ENCODE peak calls at places on chromosome 15, in four cellular contexts. N is ovary, L is dorsolateral prefrontal cortex, V is heart right ventricle. F is an unnamed sample.

GRCh38 chr15:76576526-76577279 is 240.1 kb downstream of the ISL2 start:
- DNase-seq in L (no peak), N (peak), V (peak), F (peak)

GRCh38 chr15:76312540-76313174 is 1.4 kb upstream of the ETFA start:
- DNase-seq in N (no peak), L (no peak), V (no peak), F (no peak)

GRCh38 chr15:52008698-52009434 is 10.2 kb upstream of the MAPK6 start:
- DNase-seq in L (no peak), V (no peak), N (no peak), F (no peak)

GRCh38 chr15:48331796-48332641 is 790 bp downstream of the DUT start:
- DNase-seq in L (peak), V (peak), N (peak), F (no peak)

GRCh38 chr15:36434160-36434559 is 145.3 kb upstream of the CDIN1 start:
- DNase-seq in N (no peak), V (no peak), L (no peak), F (no peak)

GRCh38 chr15:90530250-90531051 is 728 bp downstream of the CRTC3 start:
- DNase-seq in L (peak), V (peak), N (peak), F (peak)

GRCh38 chr15:78058401-78058935 is 19.0 kb downstream of the TBC1D2B start:
- DNase-seq in N (no peak), L (no peak), V (no peak), F (peak)

GRCh38 chr15:77495806-77496589 is 75.3 kb downstream of the HMG20A start:
- DNase-seq in L (no peak), N (no peak), V (no peak), F (no peak)

GRCh38 chr15:76968310-76968709 is 26.6 kb upstream of the PSTPIP1 start:
- DNase-seq in V (no peak), L (no peak), N (no peak), F (no peak)

GRCh38 chr15:70061086-70061370 is 36.7 kb downstream of the TLE3 start:
- DNase-seq in V (no peak), N (no peak), L (no peak), F (peak)

GRCh38 chr15:85582719-85583089 is 202.3 kb downstream of the AKAP13 start:
- DNase-seq in N (peak), V (peak), L (no peak), F (peak)

GRCh38 chr15:63462053-63462452 is 42.3 kb upstream of the USP3 start:
- DNase-seq in L (no peak), N (no peak), V (no peak), F (no peak)

DNA sequence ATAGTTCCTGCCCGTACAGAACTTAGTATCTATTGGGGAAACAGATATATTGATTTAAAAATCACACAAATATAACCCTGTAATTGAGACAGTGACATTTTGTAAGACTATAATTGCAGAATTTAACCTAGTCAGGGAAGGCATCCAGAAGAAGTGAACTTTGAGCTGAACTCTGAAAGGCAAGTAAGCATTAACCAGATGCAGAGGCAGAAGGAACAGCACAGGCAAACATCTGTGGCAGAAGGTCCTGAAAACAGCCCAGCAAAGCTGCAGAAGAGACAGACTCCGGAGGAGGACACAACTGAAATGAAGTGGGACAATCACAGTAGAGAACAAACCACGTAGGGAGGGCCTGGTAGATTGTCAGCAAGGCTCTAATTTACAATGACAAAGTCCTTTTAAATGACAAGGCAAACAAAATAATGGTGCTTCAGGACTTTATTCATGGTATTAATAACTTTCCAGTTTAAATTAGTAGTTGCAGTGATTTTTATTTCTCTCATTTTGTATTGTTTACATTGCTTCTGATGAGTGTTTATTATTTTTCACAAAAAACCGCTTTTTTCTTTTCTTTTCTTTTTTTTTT is 14.5 kb downstream of the BCL2A1 start:
- DNase-seq in V (no peak), L (no peak), N (no peak), F (no peak)
- H3K27ac ChIP-seq in V (no peak), L (no peak), N (no peak), F (no peak)

DNA sequence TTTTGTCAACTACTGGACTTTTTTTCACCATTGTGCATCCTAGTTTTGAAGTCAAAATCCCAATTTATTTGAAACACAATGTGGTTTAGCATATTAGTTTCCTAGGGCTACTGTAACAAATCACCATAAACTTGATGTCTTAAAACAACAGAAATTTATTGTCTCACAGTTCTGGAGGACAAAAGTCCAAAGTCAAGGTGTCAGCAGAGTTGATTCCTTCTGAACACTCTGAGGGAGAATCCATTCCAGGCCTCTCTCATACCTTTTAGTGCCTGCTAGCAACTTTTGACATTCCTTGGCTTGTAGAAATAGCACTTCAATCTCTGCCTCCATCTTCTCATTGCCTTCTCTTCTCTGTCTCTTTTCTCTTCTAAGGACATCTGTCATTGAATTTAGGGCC is 14.9 kb upstream of the SLC27A2 start:
- DNase-seq in N (no peak), L (no peak), V (no peak), F (no peak)
- TF ChIP-seq CTCF in N (no peak), L (no peak), V (no peak), F (no peak)

GRCh38 chr15:99508807-99509311 is 56.9 kb upstream of the MEF2A start:
- DNase-seq in N (no peak), L (no peak), V (no peak), F (no peak)
- H3K27ac ChIP-seq in N (no peak), L (no peak), V (peak), F (peak)

DNA sequence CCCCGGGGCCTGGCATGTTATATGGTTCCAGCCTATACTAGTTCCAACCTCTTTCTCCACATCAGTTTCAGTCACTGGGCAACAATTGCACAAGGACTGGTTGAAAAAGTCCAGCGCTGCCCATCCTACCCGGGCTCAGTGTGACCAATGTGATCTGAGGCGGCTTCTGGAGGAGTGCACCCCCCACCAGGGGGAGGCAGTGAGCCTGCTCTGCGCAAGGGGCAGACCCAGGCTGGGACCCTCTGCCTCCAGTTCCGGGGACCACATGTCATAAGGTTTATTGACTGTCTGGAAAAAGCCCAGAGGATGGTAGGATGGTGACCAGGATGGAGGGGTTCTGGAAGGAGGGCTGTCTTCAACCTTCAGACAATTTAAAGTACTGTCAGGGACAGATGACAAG is 25.6 kb upstream of the NR2E3 start:
- DNase-seq in L (no peak), V (no peak), N (no peak), F (peak)
- TF ChIP-seq CTCF in L (no peak), V (peak), N (no peak), F (no peak)

DNA sequence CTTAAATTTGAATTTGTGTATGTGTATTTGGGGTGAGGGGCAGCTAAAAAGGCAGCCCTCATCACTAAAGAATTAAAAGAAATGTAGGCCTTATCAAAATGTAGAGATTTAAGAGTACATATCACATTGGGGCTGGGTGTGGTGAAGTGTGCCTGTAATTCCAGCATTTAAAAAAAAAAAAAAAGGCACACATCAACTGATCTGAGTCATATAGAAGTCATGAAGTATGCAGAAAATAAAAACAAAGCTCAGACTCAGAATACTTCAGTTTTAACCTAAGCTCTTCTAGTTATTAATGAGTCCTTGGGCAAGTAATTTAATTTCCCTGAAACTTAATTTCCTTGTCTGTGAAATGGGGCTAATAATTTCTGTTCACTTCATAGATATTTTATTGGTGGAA is 31.6 kb downstream of the SLC24A1 start:
- DNase-seq in V (no peak), N (no peak), L (no peak), F (no peak)
- H3K27ac ChIP-seq in V (no peak), N (no peak), L (no peak), F (no peak)

GRCh38 chr15:74316116-74316515 is 51.3 kb downstream of the CYP11A1 start:
- DNase-seq in V (peak), L (no peak), N (no peak), F (no peak)

GRCh38 chr15:74314897-74315438 is 52.5 kb downstream of the CYP11A1 start:
- DNase-seq in N (no peak), V (no peak), L (no peak), F (no peak)

GRCh38 chr15:74317820-74318375 is 49.5 kb downstream of the CYP11A1 start:
- DNase-seq in N (peak), L (no peak), V (peak), F (peak)

GRCh38 chr15:74313889-74314288 is 53.6 kb downstream of the CYP11A1 start:
- DNase-seq in N (no peak), L (no peak), V (no peak), F (no peak)

DNA sequence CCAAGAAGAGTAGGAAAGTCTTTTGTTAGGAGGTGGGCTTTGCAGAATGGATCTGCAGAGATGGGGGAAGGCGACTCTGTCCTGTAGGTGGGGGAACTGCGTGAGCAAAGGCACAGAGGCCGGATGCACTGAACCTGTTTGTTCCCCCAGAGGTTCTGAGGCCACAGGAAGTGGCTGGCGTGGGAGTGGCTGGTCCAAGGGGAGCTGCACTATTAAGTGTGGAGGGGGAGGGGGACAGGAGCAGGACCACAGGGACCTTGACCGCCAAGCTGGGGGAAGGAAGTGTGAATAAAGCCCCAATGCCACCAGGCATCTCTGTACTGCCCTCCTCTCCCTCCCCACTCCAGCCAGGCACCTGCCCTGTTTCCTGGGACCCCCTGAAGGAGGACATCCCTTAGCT is 51.8 kb downstream of the CYP11A1 start:
- DNase-seq in L (no peak), N (no peak), V (no peak), F (no peak)
- TF ChIP-seq CTCF in L (no peak), N (no peak), V (no peak), F (no peak)

DNA sequence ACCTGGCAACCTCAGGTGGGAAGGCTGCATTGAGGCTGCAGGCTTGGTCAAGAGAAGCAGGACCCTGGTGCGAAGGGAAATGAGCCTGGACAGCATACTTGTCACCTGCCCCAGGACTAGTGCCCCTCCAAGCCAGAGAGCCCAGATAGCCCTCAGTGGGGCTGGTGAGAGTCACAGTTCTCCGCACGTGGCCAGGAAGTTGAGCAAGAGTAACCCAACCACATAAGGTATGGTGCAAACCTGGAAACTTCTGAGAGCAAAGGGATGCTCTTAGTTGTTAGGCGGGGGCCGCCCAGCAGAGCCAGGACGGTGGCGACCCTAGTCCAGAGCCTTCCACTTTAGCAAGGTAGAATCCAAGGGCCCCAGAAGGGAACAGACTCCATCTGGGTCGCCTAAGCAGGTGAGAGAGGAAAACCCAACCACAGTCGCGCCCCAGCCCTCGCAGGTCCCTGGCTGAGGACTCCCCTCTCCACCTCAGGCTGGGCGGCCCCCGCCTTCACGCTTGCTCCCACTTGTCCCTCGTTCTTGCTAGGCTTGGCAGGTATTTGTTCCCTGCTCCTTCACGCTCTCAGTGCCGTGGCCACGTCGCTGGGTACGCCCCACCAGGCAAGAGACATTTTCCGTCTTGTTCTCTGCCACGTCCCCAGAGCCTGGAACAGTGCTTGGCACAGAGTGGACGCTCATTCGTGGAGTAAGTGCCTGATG is 1.1 kb upstream of the VPS18 start:
- DNase-seq in L (no peak), V (peak), N (no peak), F (no peak)
- H3K27ac ChIP-seq in L (no peak), V (peak), N (peak), F (peak)

DNA sequence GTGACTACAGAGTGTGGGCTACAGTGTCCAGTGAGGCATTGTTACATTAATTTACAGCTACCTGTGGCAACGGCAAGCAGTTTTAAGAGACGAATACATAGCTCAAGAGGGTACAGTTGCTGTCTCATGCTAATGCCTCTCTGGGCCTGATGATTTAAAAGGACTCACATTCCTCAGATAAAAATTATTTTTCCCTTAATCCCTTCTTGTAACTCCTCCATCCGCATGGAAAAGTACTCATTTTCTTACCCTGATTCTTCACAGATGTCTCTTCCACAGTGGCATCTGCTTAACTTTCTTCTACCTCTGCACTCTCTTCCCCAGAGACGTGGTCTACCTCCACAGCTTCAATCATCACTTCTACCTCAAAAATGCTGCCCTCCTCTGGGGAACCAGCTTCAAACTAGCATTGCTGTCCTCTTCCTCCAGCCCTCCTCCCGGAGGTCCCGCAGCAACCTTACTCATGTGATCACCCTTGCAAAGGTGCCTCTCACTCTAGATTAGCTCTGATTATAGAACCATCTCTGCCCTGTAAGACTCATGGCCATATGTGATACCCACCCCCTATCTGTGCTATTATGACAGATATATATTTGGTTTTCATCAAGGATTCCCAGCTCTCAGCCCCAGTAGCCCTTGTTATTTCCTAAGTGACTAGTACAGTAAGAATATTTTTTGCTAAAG is 21.4 kb upstream of the ABHD17C start:
- DNase-seq in V (no peak), N (no peak), L (no peak), F (no peak)
- TF ChIP-seq CTCF in V (no peak), N (no peak), L (no peak), F (no peak)